ENCODE peak calls at places on chromosomes 3 and 15, in four cellular contexts. M, Q, O and G are unnamed samples.

GRCh38 chr3:177051419-177051818 is 145.9 kb downstream of the TBL1XR1 start:
- DNase-seq in O (no peak), M (no peak), Q (no peak), G (no peak)

GRCh38 chr3:14266361-14266760 is 87.7 kb downstream of the LSM3 start:
- DNase-seq in M (no peak), O (no peak), Q (no peak), G (no peak)

GRCh38 chr15:92157666-92158298 is 235.9 kb upstream of the ST8SIA2 start:
- DNase-seq in O (no peak), Q (no peak), M (no peak), G (no peak)

GRCh38 chr15:71313806-71314205 is 198.5 kb downstream of the THSD4 start:
- DNase-seq in O (no peak), M (no peak), Q (no peak), G (no peak)

GRCh38 chr15:66043264-66043663 is 174.0 kb downstream of the RAB11A start:
- DNase-seq in M (no peak), O (peak), Q (no peak), G (no peak)

GRCh38 chr3:160564205-160564922 is 1.0 kb downstream of the KPNA4 start:
- DNase-seq in M (peak), O (peak), Q (no peak), G (no peak)

GRCh38 chr3:27712136-27713065 is 9.7 kb downstream of the EOMES start:
- DNase-seq in O (peak), Q (peak), M (peak), G (peak)

GRCh38 chr15:55758580-55758986 is 15.6 kb upstream of the PRTG start:
- DNase-seq in O (no peak), Q (no peak), M (no peak), G (no peak)

GRCh38 chr15:86650084-86650483 is 570.4 kb downstream of the AGBL1 start:
- DNase-seq in M (no peak), O (no peak), Q (no peak), G (no peak)

GRCh38 chr15:38844683-38845195 is 280.1 kb upstream of the RASGRP1 start:
- DNase-seq in Q (no peak), O (no peak), M (no peak), G (no peak)

GRCh38 chr15:78808550-78808949 is 2.7 kb downstream of the ADAMTS7 start:
- DNase-seq in Q (peak), O (no peak), M (peak), G (peak)

GRCh38 chr15:61946778-61947177 is 113.5 kb downstream of the VPS13C start:
- DNase-seq in M (no peak), Q (no peak), O (no peak), G (no peak)

GRCh38 chr15:65821070-65821469 is 29.0 kb upstream of the DENND4A start:
- DNase-seq in M (no peak), Q (no peak), O (no peak), G (no peak)

GRCh38 chr3:133835961-133836360 is 30.3 kb downstream of the SRPRB start:
- DNase-seq in O (no peak), M (no peak), Q (no peak), G (no peak)

GRCh38 chr15:60137711-60138396 is 133.7 kb downstream of the FOXB1 start:
- DNase-seq in O (no peak), Q (no peak), M (no peak), G (no peak)

GRCh38 chr15:45130291-45131000 is 652 bp downstream of the DUOX1 start:
- DNase-seq in M (no peak), Q (no peak), O (no peak), G (no peak)

GRCh38 chr3:35502699-35503098 is 136.6 kb upstream of the ARPP21 start:
- DNase-seq in O (no peak), M (no peak), Q (no peak), G (no peak)

GRCh38 chr3:63791974-63792373 is 27.1 kb upstream of the C3orf49 start:
- DNase-seq in Q (no peak), O (no peak), M (no peak), G (no peak)

GRCh38 chr15:36814085-36814484 is 234.7 kb downstream of the CDIN1 start:
- DNase-seq in M (no peak), Q (no peak), O (no peak), G (no peak)

GRCh38 chr3:47847256-47847655 is 44.3 kb downstream of the DHX30 start:
- DNase-seq in O (no peak), Q (no peak), M (no peak), G (no peak)

GRCh38 chr15:68279218-68279533 is 1.6 kb downstream of the FEM1B start:
- DNase-seq in M (no peak), Q (no peak), O (no peak), G (no peak)

GRCh38 chr15:68278345-68279217 is 1.0 kb downstream of the FEM1B start:
- DNase-seq in Q (no peak), M (peak), O (no peak), G (no peak)

GRCh38 chr15:68276668-68277067 is 877 bp upstream of the FEM1B start:
- DNase-seq in M (no peak), O (no peak), Q (no peak), G (no peak)

GRCh38 chr15:68277131-68277604 is 377 bp upstream of the FEM1B start:
- DNase-seq in Q (no peak), M (no peak), O (peak), G (no peak)

GRCh38 chr15:68277605-68278344 is at the start of gene FEM1B:
- DNase-seq in Q (peak), O (peak), M (peak), G (peak)
- TF ChIP-seq POLR2A in Q (peak), O (peak), M (peak), G (peak)

DNA sequence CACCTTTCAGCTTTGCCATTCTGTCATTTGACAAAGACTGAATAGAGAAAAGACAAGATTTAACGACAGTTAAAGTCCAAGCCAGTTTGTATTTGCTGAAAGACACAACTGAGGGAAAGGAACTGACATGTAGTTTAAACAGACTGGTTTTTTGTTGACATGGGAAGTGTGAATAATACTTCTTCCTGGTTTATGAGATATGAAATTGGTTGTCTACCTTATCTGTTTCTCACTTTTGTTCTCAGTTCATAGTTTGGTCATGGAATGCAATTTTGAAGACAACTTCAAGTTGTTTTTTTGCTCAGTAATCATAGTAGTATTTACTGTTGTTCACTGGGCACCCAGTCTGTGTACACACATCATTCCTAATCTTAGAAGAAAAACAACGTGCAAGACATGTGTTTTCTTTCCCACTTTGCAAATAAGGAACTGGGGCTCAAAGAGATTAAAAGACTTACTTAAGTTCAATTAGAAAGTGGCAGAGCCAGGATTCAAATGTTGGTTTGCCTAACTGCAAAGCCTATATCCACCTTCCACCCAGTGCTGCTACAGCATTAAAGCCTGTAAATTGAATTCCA is 103.5 kb downstream of the LPP start:
- DNase-seq in Q (no peak), O (no peak), M (no peak), G (no peak)
- TF ChIP-seq POLR2AphosphoS5 in Q (no peak), O (no peak), M (no peak), G (no peak)

DNA sequence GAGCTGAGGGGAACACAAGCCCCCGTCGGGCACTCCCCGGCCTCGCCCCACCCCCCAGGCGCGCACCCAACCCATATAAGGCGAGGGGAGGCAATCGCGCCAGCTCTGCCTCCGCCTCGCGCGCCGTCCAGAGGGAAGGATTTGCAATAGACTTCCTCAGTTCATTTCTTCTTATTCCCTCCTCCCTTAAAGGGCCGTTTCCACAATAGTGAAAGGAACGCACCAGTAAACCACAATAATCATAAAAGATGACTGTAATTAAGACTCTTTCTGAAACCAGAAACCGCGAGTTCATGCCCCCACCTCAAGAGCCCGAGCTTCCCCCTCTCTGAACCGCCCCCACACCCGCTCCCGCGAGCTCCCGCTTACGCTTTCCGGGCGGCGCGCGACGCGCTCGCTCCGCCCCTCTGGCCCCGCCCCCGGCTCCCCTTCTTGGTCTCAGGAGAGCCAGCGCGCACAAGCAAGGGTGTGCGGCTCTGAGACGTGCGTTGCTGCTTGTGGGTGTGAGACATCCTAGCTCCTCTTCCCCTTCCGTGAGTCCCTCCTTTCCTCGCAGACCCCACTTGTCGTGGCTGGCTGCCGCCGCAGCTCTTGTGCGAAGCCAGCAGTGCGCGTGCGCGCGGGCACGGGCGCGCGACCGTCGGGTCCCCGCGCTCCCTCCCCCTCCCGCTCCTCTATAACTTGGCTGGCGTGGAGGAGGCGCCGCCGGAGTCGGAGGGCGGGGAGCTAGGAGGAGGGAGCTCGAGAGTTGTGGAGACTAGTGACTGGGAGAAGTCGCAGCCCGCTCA is at the start of gene DIPK2A:
- DNase-seq in Q (peak), O (peak), M (peak), G (peak)
- TF ChIP-seq POLR2A in Q (peak), O (peak), M (peak), G (peak)

GRCh38 chr3:123694377-123695147 is 109.7 kb upstream of the HACD2 start:
- DNase-seq in M (no peak), Q (no peak), O (no peak), G (no peak)
- TF ChIP-seq POLR2AphosphoS5 in M (no peak), Q (no peak), O (no peak), G (no peak)

GRCh38 chr3:58104155-58104554 is 95.9 kb downstream of the FLNB start:
- DNase-seq in Q (no peak), M (no peak), O (no peak), G (no peak)

GRCh38 chr3:58104712-58105111 is 96.5 kb downstream of the FLNB start:
- DNase-seq in O (no peak), M (no peak), Q (no peak), G (no peak)

GRCh38 chr3:58107597-58107996 is 99.4 kb downstream of the FLNB start:
- DNase-seq in M (peak), Q (no peak), O (no peak), G (no peak)

GRCh38 chr3:58105196-58105595 is 97.0 kb downstream of the FLNB start:
- DNase-seq in Q (no peak), M (no peak), O (no peak), G (no peak)

DNA sequence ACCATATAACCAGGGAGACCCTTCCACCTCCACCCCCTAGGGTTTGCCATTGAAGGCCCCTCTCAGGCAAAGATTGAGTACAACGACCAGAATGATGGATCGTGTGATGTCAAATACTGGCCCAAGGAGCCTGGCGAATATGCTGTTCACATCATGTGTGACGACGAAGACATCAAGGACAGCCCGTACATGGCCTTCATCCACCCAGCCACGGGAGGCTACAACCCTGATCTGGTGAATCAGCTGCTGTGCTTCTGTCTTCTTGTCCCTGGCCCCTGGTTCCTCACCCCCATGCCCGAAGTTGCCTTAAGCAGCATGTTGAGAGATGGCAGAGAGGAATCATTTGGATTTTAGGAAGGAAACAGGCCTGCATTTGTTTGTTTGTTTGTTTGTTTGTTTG is 98.4 kb downstream of the FLNB start:
- DNase-seq in M (no peak), O (no peak), Q (no peak), G (no peak)
- TF ChIP-seq POLR2A in M (no peak), O (no peak), Q (no peak), G (no peak)

GRCh38 chr3:23602895-23603443 is 202.8 kb upstream of the UBE2E1 start:
- DNase-seq in M (no peak), O (no peak), Q (no peak), G (no peak)

GRCh38 chr3:23600178-23600577 is 205.6 kb upstream of the UBE2E1 start:
- DNase-seq in Q (no peak), O (no peak), M (no peak), G (no peak)

DNA sequence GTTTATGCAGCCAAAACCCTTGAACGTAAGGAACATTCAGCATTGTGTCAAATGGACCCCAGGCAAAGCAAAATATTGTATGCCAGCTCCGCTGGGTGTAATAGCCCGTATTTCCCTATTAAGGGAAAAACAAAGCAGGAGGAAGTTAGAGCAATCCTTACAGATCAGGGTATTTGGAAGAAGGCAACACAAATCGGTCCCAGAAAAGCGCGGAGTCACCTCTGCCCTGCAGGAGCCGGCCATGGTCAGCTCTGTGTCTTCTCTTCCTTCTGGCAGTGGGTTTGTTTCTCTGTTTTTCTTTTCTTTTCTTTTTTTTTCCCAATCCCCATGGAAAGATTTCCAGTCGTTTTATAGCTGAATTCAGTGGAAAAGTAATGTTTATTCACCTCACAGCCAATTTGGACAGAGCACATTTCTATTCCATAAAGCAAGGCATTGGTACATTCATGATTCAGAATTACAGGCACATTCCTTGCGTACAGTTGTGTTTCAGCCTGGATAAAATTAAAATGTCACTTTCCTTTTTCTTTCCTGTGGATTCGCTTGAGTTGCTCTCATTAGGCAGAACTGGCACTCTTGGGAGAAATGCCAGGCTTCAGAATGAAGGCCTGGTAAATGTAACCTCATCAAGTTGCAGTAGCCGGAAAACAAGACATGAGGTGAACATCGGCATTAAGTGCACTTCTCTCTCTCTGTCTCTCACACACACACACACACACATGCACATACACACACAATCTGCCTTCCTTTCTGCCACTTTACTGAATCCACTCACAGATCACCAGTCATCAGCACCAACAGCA is 204.5 kb upstream of the UBE2E1 start:
- DNase-seq in O (no peak), Q (no peak), M (no peak), G (no peak)
- TF ChIP-seq POLR2AphosphoS5 in O (no peak), Q (no peak), M (no peak), G (no peak)

DNA sequence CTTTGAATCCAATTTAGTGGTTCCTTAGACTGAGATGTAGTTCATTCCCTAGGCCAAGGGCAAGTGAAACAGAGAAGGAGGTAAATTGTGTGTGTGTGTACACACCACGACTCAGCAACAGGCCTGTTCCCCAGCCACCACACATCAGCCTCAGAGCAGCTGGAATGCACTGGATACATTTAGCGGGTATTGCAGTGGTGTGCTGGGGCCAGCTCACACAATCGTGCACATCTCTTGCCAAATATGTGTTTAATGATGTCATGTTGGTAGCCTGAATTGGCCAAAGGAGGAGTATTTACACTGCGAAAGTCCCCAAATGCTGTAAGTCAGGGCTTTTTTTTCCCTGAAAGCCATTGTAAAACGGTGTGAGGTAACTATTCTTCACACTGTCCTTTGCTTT is 82.3 kb downstream of the RBPMS2 start:
- DNase-seq in O (peak), Q (no peak), M (no peak), G (no peak)
- TF ChIP-seq POLR2A in O (no peak), Q (no peak), M (no peak), G (no peak)